ENCODE peak calls at places on chromosomes 12 and 14, in seven cellular contexts. J, Q, O, F, I, B and K are unnamed samples.

GRCh38 chr14:80364274-80364673 is 153.0 kb upstream of the DIO2 start:
- DNase-seq in J (peak; percentile 71), Q (no peak), O (no peak), F (no peak), I (no peak), B (peak; percentile 3), K (no peak)

GRCh38 chr12:71664411-71665108 is 459 bp downstream of the THAP2 start:
- DNase-seq in J (no peak), Q (no peak), O (no peak), F (peak; percentile 34), I (no peak), B (no peak), K (no peak)

GRCh38 chr12:32399373-32400113 is at the start of gene FGD4:
- DNase-seq in J (peak; percentile 92), Q (peak; percentile 83), O (peak; percentile 24), F (peak; percentile 12), I (peak; percentile 72), B (peak; percentile 69), K (peak; percentile 13)

GRCh38 chr12:122893208-122894151 is 2.4 kb downstream of the VPS37B start:
- DNase-seq in J (no peak), Q (no peak), O (no peak), F (no peak), I (no peak), B (no peak), K (no peak)

GRCh38 chr12:46676396-46676795 is 149.4 kb downstream of the SLC38A4 start:
- DNase-seq in J (no peak), Q (no peak), O (no peak), F (no peak), I (no peak), B (no peak), K (no peak)

GRCh38 chr14:68386950-68387779 is 405.7 kb downstream of the ZFP36L1 start:
- DNase-seq in J (no peak), Q (no peak), O (no peak), F (no peak), I (no peak), B (no peak), K (no peak)

GRCh38 chr14:71966528-71966927 is 34.3 kb downstream of the RGS6 start:
- DNase-seq in J (no peak), Q (no peak), O (no peak), F (no peak), I (no peak), B (no peak), K (no peak)

GRCh38 chr12:76921891-76922664 is 43.3 kb upstream of the CSRP2 start:
- DNase-seq in J (no peak), Q (no peak), O (no peak), F (no peak), I (no peak), B (no peak), K (no peak)

GRCh38 chr14:78697341-78697740 is 527.2 kb downstream of the NRXN3 start:
- DNase-seq in J (peak; percentile 37), Q (no peak), O (no peak), F (no peak), I (peak; percentile 3), B (peak; percentile 6), K (no peak)

GRCh38 chr12:13220848-13221247 is 24.3 kb downstream of the EMP1 start:
- DNase-seq in J (no peak), Q (no peak), O (no peak), F (no peak), I (no peak), B (no peak), K (no peak)

GRCh38 chr14:24289649-24290283 is 9.8 kb downstream of the DHRS1 start:
- DNase-seq in J (no peak), Q (no peak), O (no peak), F (no peak), I (no peak), B (no peak), K (no peak)

DNA sequence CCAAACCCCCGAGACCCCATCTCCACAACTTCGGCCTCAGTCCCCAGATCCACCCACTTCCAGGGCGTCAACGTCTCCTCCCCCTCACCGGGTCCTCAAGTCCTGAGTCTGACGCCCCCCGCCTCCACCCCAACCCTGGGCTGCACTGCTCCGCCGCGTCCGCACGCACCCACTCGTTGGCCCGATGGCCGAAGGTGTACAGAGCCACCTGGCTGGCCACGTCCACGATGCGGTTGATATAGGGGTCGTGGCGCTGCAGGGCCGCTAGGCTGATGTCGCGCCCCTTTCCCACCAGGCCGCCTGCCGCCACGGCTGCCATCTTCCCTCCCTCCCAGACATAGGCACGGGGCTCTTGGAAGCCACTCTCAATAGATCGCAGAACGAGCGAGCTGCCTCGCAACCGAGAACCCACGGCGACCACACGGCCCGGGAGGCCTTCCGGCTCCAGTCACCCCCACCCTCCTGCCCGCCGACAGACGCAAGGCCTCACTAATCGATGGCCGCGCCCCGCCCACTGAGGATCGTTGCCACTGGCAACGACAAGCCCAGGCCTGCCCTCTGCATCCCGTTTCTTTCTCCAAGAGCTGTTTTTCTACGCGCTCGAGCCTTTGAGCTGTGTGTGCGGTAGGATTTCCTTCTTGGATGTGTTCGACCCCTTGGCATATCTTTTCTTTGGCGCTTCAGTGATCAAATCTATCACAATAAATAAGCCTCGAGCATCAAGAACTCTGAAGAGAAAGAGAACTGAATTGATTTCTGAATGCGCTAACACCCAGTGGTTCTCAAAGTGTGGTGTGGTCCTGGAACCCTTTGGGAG is at the start of gene DCP1B:
- DNase-seq in J (peak; percentile 98), Q (peak; percentile 94), O (peak; percentile 90), F (peak; percentile 82), I (peak; percentile 90), B (peak; percentile 91), K (peak; percentile 93)
- TF ChIP-seq CTCF in J (no peak), Q (no peak), O (no peak), F (no peak), I (no peak), B (peak; percentile 43), K (no peak)

DNA sequence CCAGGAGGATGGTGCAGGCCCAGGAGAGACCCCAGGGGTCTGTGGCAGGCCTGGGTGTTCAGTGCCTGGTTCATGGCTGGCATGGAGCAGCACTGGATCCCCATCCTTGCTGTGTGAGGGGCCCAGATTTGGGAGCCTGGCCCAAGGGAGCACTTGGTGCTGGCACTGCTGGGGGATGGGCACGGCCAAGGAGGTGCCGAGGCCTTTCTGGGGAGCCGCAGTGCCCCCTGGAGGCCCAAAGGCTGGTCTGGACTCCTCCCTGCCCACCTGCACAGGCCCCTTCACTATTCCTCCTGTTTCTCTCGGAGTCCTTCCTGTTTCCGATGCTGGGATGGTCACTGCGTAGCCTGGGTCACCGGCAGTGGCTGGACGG is 48.6 kb downstream of the LRCOL1 start:
- DNase-seq in J (peak; percentile 82), Q (peak; percentile 62), O (no peak), F (no peak), I (no peak), B (no peak), K (no peak)
- TF ChIP-seq CTCF in J (peak; percentile 60), Q (no peak), O (no peak), F (no peak), I (peak; percentile 63), B (peak; percentile 67), K (peak; percentile 52)

GRCh38 chr12:101414533-101415119 is 7.1 kb upstream of the ARL1 start:
- DNase-seq in J (peak; percentile 77), Q (no peak), O (no peak), F (no peak), I (peak; percentile 73), B (peak; percentile 58), K (peak; percentile 30)
- TF ChIP-seq CTCF in J (peak; percentile 77), Q (peak; percentile 59), O (peak; percentile 69), F (peak; percentile 63), I (peak; percentile 54), B (peak; percentile 78), K (peak; percentile 63)

GRCh38 chr14:106318700-106319099 is 792.3 kb downstream of the TMEM121 start:
- DNase-seq in J (no peak), Q (no peak), O (peak; percentile 26), F (no peak), I (no peak), B (no peak), K (no peak)
- TF ChIP-seq CTCF in J (no peak), Q (no peak), O (peak; percentile 78), F (no peak), I (peak; percentile 28), B (peak; percentile 43), K (no peak)

GRCh38 chr14:43503508-43503907 is 1003.6 kb downstream of the FSCB start:
- DNase-seq in J (peak; percentile 7), Q (no peak), O (no peak), F (no peak), I (no peak), B (peak; percentile 17), K (no peak)
- TF ChIP-seq CTCF in J (peak; percentile 31), Q (no peak), O (no peak), F (no peak), I (no peak), B (peak; percentile 39), K (no peak)

GRCh38 chr14:92785601-92786426 is 8.3 kb upstream of the GOLGA5 start:
- DNase-seq in J (peak; percentile 6), Q (no peak), O (no peak), F (no peak), I (no peak), B (no peak), K (peak; percentile 72)
- TF ChIP-seq CTCF in J (no peak), Q (no peak), O (no peak), F (no peak), I (no peak), B (no peak), K (peak; percentile 45)

GRCh38 chr14:51351997-51352396 is 112.0 kb downstream of the TMX1 start:
- DNase-seq in J (no peak), Q (no peak), O (no peak), F (no peak), I (no peak), B (no peak), K (no peak)
- TF ChIP-seq CTCF in J (no peak), Q (no peak), O (no peak), F (no peak), I (no peak), B (no peak), K (no peak)

GRCh38 chr12:6824962-6825381 is 3.2 kb upstream of the P3H3 start:
- DNase-seq in J (no peak), Q (no peak), O (no peak), F (no peak), I (no peak), B (no peak), K (no peak)

GRCh38 chr12:6824085-6824800 is 2.6 kb downstream of the GPR162 start:
- DNase-seq in J (no peak), Q (no peak), O (no peak), F (no peak), I (no peak), B (no peak), K (no peak)

GRCh38 chr12:6826734-6827436 is 1.3 kb upstream of the P3H3 start:
- DNase-seq in J (no peak), Q (no peak), O (no peak), F (no peak), I (no peak), B (no peak), K (no peak)

GRCh38 chr12:6826125-6826733 is 2.0 kb upstream of the P3H3 start:
- DNase-seq in J (no peak), Q (no peak), O (no peak), F (no peak), I (no peak), B (no peak), K (no peak)

GRCh38 chr12:6825398-6826124 is 2.6 kb upstream of the P3H3 start:
- DNase-seq in J (peak; percentile 91), Q (peak; percentile 94), O (peak; percentile 79), F (no peak), I (peak; percentile 47), B (peak; percentile 67), K (peak; percentile 60)
- TF ChIP-seq CTCF in J (peak; percentile 86), Q (peak; percentile 89), O (peak; percentile 94), F (peak; percentile 91), I (peak; percentile 98), B (peak; percentile 95), K (peak; percentile 96)